ENCODE peak calls at places on chromosomes 3 and 15, in ten cellular contexts. M is H9, T is neural progenitor cell, R is AG04450, W is aorta, O is transverse colon, J is IMR-90, P is PC-9, L is pancreas, Q is upper lobe of left lung. A is an unnamed sample.

GRCh38 chr3:114155370-114155821 is 23.5 kb downstream of the DRD3 start:
- DNase-seq in Q (no peak), W (no peak), O (peak; percentile 9), P (peak; percentile 23), M (peak; percentile 73), J (peak; percentile 30), T (peak; percentile 61), R (no peak), L (no peak), A (no peak)

GRCh38 chr3:39724233-39724846 is 85.1 kb upstream of the MYRIP start:
- DNase-seq in L (no peak), R (no peak), M (no peak), Q (no peak), P (no peak), O (no peak), T (no peak), W (no peak), J (no peak), A (no peak)

GRCh38 chr3:106004137-106004600 is 135.4 kb upstream of the CBLB start:
- DNase-seq in T (no peak), M (no peak), Q (no peak), J (peak; percentile 91), O (no peak), W (no peak), P (no peak), R (peak; percentile 34), L (no peak), A (no peak)

GRCh38 chr15:73330206-73331051 is 38.3 kb downstream of the HCN4 start:
- DNase-seq in L (peak; percentile 43), P (no peak), Q (no peak), O (no peak), M (no peak), T (no peak), W (peak; percentile 55), J (no peak), R (no peak), A (no peak)

GRCh38 chr15:85579011-85579701 is 198.8 kb downstream of the AKAP13 start:
- DNase-seq in R (no peak), O (peak; percentile 81), P (peak; percentile 10), W (no peak), M (no peak), Q (peak; percentile 71), T (no peak), L (no peak), J (no peak), A (no peak)

GRCh38 chr3:134258761-134259347 is 8.2 kb upstream of the RYK start:
- DNase-seq in M (no peak), J (peak; percentile 41), T (no peak), O (no peak), P (no peak), L (no peak), W (no peak), Q (no peak), R (no peak), A (no peak)

GRCh38 chr3:185490241-185490640 is 8.6 kb downstream of the TMEM41A start:
- DNase-seq in T (no peak), J (no peak), P (no peak), R (no peak), O (no peak), M (no peak), W (no peak), Q (no peak), L (no peak), A (no peak)

GRCh38 chr3:142484912-142485435 is 37.1 kb upstream of the XRN1 start:
- DNase-seq in T (no peak), P (no peak), W (no peak), M (no peak), Q (no peak), R (no peak), O (no peak), J (no peak), L (no peak), A (no peak)

GRCh38 chr3:11522953-11523792 is 120.5 kb downstream of the VGLL4 start:
- DNase-seq in W (peak; percentile 43), T (no peak), O (no peak), M (no peak), J (peak; percentile 33), R (no peak), Q (no peak), P (no peak), L (no peak), A (no peak)

GRCh38 chr3:140004271-140004670 is 69.3 kb downstream of the CLSTN2 start:
- DNase-seq in Q (no peak), L (no peak), O (no peak), M (no peak), W (no peak), J (no peak), T (no peak), R (no peak), P (no peak), A (no peak)

GRCh38 chr3:46208167-46208704 is at the start of gene CCR1:
- DNase-seq in P (peak; percentile 52), R (no peak), O (peak; percentile 57), L (no peak), T (peak; percentile 66), W (no peak), J (peak; percentile 10), Q (peak; percentile 77), M (peak; percentile 61), A (no peak)

GRCh38 chr3:64022451-64023186 is 675 bp downstream of the PSMD6 start:
- DNase-seq in T (no peak), W (no peak), M (no peak), R (no peak), J (no peak), L (peak; percentile 63), O (no peak), Q (no peak), P (no peak), A (no peak)

GRCh38 chr3:23108651-23109050 is 94.5 kb upstream of the UBE2E2 start:
- DNase-seq in P (no peak), J (no peak), R (no peak), T (no peak), Q (no peak), L (no peak), W (no peak), O (no peak), M (no peak), A (no peak)

GRCh38 chr15:23065836-23066235 is 26.5 kb upstream of the TUBGCP5 start:
- DNase-seq in L (no peak), W (no peak), P (no peak), R (no peak), J (no peak), Q (no peak), M (no peak), T (no peak), O (no peak), A (no peak)

GRCh38 chr15:23067416-23067815 is 28.0 kb upstream of the TUBGCP5 start:
- DNase-seq in L (no peak), O (no peak), J (no peak), T (no peak), M (no peak), R (no peak), P (no peak), W (no peak), Q (no peak), A (no peak)

GRCh38 chr15:23069496-23070166 is 30.3 kb upstream of the TUBGCP5 start:
- DNase-seq in Q (no peak), R (no peak), L (no peak), J (no peak), T (peak; percentile 48), M (peak; percentile 39), W (no peak), P (peak; percentile 19), O (no peak), A (no peak)

GRCh38 chr15:23064156-23064555 is 24.8 kb upstream of the TUBGCP5 start:
- DNase-seq in Q (no peak), J (no peak), T (no peak), W (no peak), L (no peak), M (no peak), P (no peak), R (no peak), O (no peak), A (no peak)
- H3K9me3 ChIP-seq in Q (peaks cover 4% of the 10 kb centered on the region), J (no peaks in the 10 kb centered on the region), T (no peaks in the 10 kb centered on the region), W (no peaks in the 10 kb centered on the region), L (no peaks in the 10 kb centered on the region), M (peaks cover 19% of the 10 kb centered on the region), P (no peaks in the 10 kb centered on the region), R (peaks cover 38% of the 10 kb centered on the region), O (peaks cover 3% of the 10 kb centered on the region), A (no peaks in the 10 kb centered on the region)

DNA sequence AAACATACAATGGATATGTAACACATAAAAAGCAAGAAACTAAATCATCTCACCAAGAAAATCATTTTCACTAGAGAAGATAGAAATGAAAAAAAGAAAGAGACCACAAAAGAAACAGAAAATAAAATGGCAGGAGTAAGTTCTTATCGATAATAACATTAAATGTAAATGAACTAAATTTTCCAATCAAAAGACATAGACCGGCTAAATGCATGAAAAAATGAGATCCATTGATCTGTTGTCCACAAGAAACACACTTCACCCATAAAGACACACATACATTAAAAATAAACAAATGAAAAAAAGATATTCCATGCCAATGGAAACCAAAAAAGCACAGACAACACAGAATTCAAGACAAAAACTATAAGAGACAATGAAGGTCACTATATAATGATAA is 1771.9 kb downstream of the SI start:
- DNase-seq in M (no peak), Q (no peak), W (no peak), P (no peak), J (no peak), O (no peak), L (no peak), T (no peak), R (no peak), A (no peak)
- H3K9me3 ChIP-seq in M (no peaks in the 10 kb centered on the region), Q (no peaks in the 10 kb centered on the region), W (no peaks in the 10 kb centered on the region), P (peaks cover 4% of the 10 kb centered on the region), J (peaks cover 14% of the 10 kb centered on the region), O (peaks cover 18% of the 10 kb centered on the region), L (no peaks in the 10 kb centered on the region), T (no peaks in the 10 kb centered on the region), R (peaks cover 12% of the 10 kb centered on the region), A (no peaks in the 10 kb centered on the region)

GRCh38 chr15:49793943-49794342 is 173.1 kb downstream of the DTWD1 start:
- DNase-seq in P (no peak), O (no peak), J (no peak), W (no peak), M (peak; percentile 27), T (no peak), L (no peak), R (no peak), Q (no peak), A (no peak)

GRCh38 chr15:49789436-49789835 is 168.6 kb downstream of the DTWD1 start:
- DNase-seq in Q (no peak), T (no peak), M (no peak), R (no peak), W (no peak), O (no peak), J (no peak), P (no peak), L (no peak), A (no peak)
- H3K9me3 ChIP-seq in Q (peaks cover 6% of the 10 kb centered on the region), T (peaks cover 11% of the 10 kb centered on the region), M (no peaks in the 10 kb centered on the region), R (peaks cover 3% of the 10 kb centered on the region), W (no peaks in the 10 kb centered on the region), O (peaks cover 12% of the 10 kb centered on the region), J (no peaks in the 10 kb centered on the region), P (no peaks in the 10 kb centered on the region), L (no peaks in the 10 kb centered on the region), A (no peaks in the 10 kb centered on the region)

DNA sequence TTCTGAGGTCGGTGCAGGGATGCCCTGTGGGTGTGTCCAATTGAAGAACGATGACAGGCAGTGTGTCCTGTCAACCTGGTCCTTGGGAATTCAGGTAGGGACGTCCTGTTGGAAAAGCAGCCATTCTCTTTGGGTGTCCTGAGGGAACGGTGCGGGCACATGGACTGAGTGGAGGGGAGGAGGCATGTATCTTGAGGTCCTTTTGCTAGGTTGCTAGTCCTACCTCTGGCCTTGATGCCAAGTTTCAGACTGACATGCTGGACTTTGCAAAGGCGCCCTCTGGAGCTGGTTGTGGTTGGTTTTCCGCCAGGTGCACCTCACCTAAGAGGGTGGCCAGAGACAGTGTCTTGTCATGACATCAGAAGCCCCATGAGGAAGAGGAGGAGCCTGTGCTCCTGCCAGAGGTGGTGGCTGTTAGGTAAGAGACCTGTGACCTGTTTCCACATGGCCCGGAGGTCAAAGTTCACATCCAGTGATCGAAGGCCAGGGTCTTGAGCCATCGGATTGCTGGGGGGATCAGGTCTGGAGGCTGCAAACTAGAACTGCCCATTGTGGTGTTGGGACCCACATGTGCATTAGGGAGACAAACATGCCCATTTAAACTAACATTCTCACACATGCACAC is 106.3 kb downstream of the SNRPN start:
- DNase-seq in W (peak; percentile 15), R (no peak), O (no peak), J (no peak), L (peak; percentile 8), T (no peak), Q (peak; percentile 16), P (no peak), M (peak; percentile 12), A (no peak)
- H3K9me3 ChIP-seq in W (peaks cover 93% of the 10 kb centered on the region), R (peaks cover 100% of the 10 kb centered on the region), O (peaks cover 88% of the 10 kb centered on the region), J (peaks cover 100% of the 10 kb centered on the region), L (no peaks in the 10 kb centered on the region), T (peaks cover 27% of the 10 kb centered on the region), Q (peaks cover 100% of the 10 kb centered on the region), P (peaks cover 3% of the 10 kb centered on the region), M (peaks cover 96% of the 10 kb centered on the region), A (peaks cover 95% of the 10 kb centered on the region)

A was measured in vagina.